ENCODE peak calls at places on chromosomes 6 and 20, in six cellular contexts. One of them, this sample, is unnamed.

GRCh38 chr6:39076993-39077535 is 28.5 kb downstream of the GLP1R start:
- DNase-seq in adrenal gland: no peak
- DNase-seq in esophagus squamous epithelium: no peak
- DNase-seq in heart left ventricle: no peak
- DNase-seq in right lobe of liver: no peak
- DNase-seq in IMR-90: no peak
- DNase-seq in this sample: no peak

GRCh38 chr6:36803482-36803881 is 35.8 kb downstream of the CPNE5 start:
- DNase-seq in adrenal gland: no peak
- DNase-seq in esophagus squamous epithelium: no peak
- DNase-seq in heart left ventricle: no peak
- DNase-seq in right lobe of liver: no peak
- DNase-seq in IMR-90: no peak
- DNase-seq in this sample: no peak

GRCh38 chr20:33837096-33837830 is 26.1 kb downstream of the CHMP4B start:
- DNase-seq in adrenal gland: no peak
- DNase-seq in esophagus squamous epithelium: no peak
- DNase-seq in heart left ventricle: no peak
- DNase-seq in right lobe of liver: no peak
- DNase-seq in IMR-90: no peak
- DNase-seq in this sample: no peak

GRCh38 chr6:133632206-133632605 is 256.7 kb upstream of the TCF21 start:
- DNase-seq in adrenal gland: no peak
- DNase-seq in esophagus squamous epithelium: no peak
- DNase-seq in heart left ventricle: no peak
- DNase-seq in right lobe of liver: no peak
- DNase-seq in IMR-90: peak
- DNase-seq in this sample: no peak

GRCh38 chr6:137699036-137699683 is 167.9 kb upstream of the TNFAIP3 start:
- DNase-seq in adrenal gland: no peak
- DNase-seq in esophagus squamous epithelium: no peak
- DNase-seq in heart left ventricle: no peak
- DNase-seq in right lobe of liver: no peak
- DNase-seq in IMR-90: peak
- DNase-seq in this sample: no peak

GRCh38 chr20:49979030-49979832 is 3.5 kb upstream of the SNAI1 start:
- DNase-seq in adrenal gland: no peak
- DNase-seq in esophagus squamous epithelium: no peak
- DNase-seq in heart left ventricle: peak
- DNase-seq in right lobe of liver: peak
- DNase-seq in IMR-90: no peak
- DNase-seq in this sample: peak

GRCh38 chr6:15331143-15331542 is 85.3 kb downstream of the JARID2 start:
- DNase-seq in adrenal gland: peak
- DNase-seq in esophagus squamous epithelium: no peak
- DNase-seq in heart left ventricle: no peak
- DNase-seq in right lobe of liver: no peak
- DNase-seq in IMR-90: no peak
- DNase-seq in this sample: no peak

GRCh38 chr6:22320750-22321149 is 23.9 kb upstream of the PRL start:
- DNase-seq in adrenal gland: no peak
- DNase-seq in esophagus squamous epithelium: no peak
- DNase-seq in heart left ventricle: no peak
- DNase-seq in right lobe of liver: no peak
- DNase-seq in IMR-90: peak
- DNase-seq in this sample: no peak

GRCh38 chr20:35318502-35319157 is 26.4 kb upstream of the FAM83C start:
- DNase-seq in adrenal gland: no peak
- DNase-seq in esophagus squamous epithelium: no peak
- DNase-seq in heart left ventricle: peak
- DNase-seq in right lobe of liver: peak
- DNase-seq in IMR-90: peak
- DNase-seq in this sample: no peak

GRCh38 chr6:18147160-18147559 is 7.7 kb downstream of the TPMT start:
- DNase-seq in adrenal gland: peak
- DNase-seq in esophagus squamous epithelium: no peak
- DNase-seq in heart left ventricle: no peak
- DNase-seq in right lobe of liver: no peak
- DNase-seq in IMR-90: peak
- DNase-seq in this sample: no peak

GRCh38 chr6:166313255-166314070 is 5.3 kb upstream of the PRR18 start:
- DNase-seq in adrenal gland: peak
- DNase-seq in esophagus squamous epithelium: no peak
- DNase-seq in heart left ventricle: no peak
- DNase-seq in right lobe of liver: peak
- DNase-seq in IMR-90: peak
- DNase-seq in this sample: no peak

GRCh38 chr6:146358341-146359046 is 185.1 kb upstream of the RAB32 start:
- DNase-seq in adrenal gland: no peak
- DNase-seq in esophagus squamous epithelium: no peak
- DNase-seq in heart left ventricle: no peak
- DNase-seq in right lobe of liver: no peak
- DNase-seq in IMR-90: no peak
- DNase-seq in this sample: no peak

GRCh38 chr20:59437601-59438031 is 137.2 kb downstream of the EDN3 start:
- DNase-seq in adrenal gland: no peak
- DNase-seq in esophagus squamous epithelium: no peak
- DNase-seq in heart left ventricle: no peak
- DNase-seq in right lobe of liver: no peak
- DNase-seq in IMR-90: no peak
- DNase-seq in this sample: no peak

GRCh38 chr20:59145926-59146800 is 17.5 kb upstream of the ZNF831 start:
- DNase-seq in adrenal gland: no peak
- DNase-seq in esophagus squamous epithelium: no peak
- DNase-seq in heart left ventricle: no peak
- DNase-seq in right lobe of liver: no peak
- DNase-seq in IMR-90: no peak
- DNase-seq in this sample: peak

GRCh38 chr6:44254957-44255808 is 2.1 kb downstream of the SLC35B2 start:
- DNase-seq in adrenal gland: peak
- DNase-seq in esophagus squamous epithelium: no peak
- DNase-seq in heart left ventricle: no peak
- DNase-seq in right lobe of liver: peak
- DNase-seq in IMR-90: no peak
- DNase-seq in this sample: peak

GRCh38 chr20:19249515-19249914 is 37.1 kb downstream of the SLC24A3 start:
- DNase-seq in adrenal gland: no peak
- DNase-seq in esophagus squamous epithelium: no peak
- DNase-seq in heart left ventricle: no peak
- DNase-seq in right lobe of liver: no peak
- DNase-seq in IMR-90: peak
- DNase-seq in this sample: no peak

GRCh38 chr6:3088446-3088845 is 20.2 kb downstream of the RIPK1 start:
- DNase-seq in adrenal gland: no peak
- DNase-seq in esophagus squamous epithelium: no peak
- DNase-seq in heart left ventricle: no peak
- DNase-seq in right lobe of liver: no peak
- DNase-seq in IMR-90: peak
- DNase-seq in this sample: no peak

GRCh38 chr6:128742900-128743299 is 140.0 kb upstream of the LAMA2 start:
- DNase-seq in adrenal gland: no peak
- DNase-seq in esophagus squamous epithelium: no peak
- DNase-seq in heart left ventricle: no peak
- DNase-seq in right lobe of liver: no peak
- DNase-seq in IMR-90: no peak
- DNase-seq in this sample: no peak

GRCh38 chr6:35725081-35725708 is 11.6 kb upstream of the ARMC12 start:
- DNase-seq in adrenal gland: no peak
- DNase-seq in esophagus squamous epithelium: no peak
- DNase-seq in heart left ventricle: no peak
- DNase-seq in right lobe of liver: no peak
- DNase-seq in IMR-90: no peak
- DNase-seq in this sample: peak

GRCh38 chr6:143504369-143504768 is 7.2 kb downstream of the FUCA2 start:
- DNase-seq in adrenal gland: no peak
- DNase-seq in esophagus squamous epithelium: no peak
- DNase-seq in heart left ventricle: no peak
- DNase-seq in right lobe of liver: no peak
- DNase-seq in IMR-90: peak
- DNase-seq in this sample: no peak

GRCh38 chr6:33413601-33414120 is 2.8 kb downstream of the PHF1 start:
- DNase-seq in adrenal gland: no peak
- DNase-seq in esophagus squamous epithelium: no peak
- DNase-seq in heart left ventricle: no peak
- DNase-seq in right lobe of liver: no peak
- DNase-seq in IMR-90: no peak
- DNase-seq in this sample: peak

GRCh38 chr6:14875678-14876063 is 370.2 kb upstream of the JARID2 start:
- DNase-seq in adrenal gland: no peak
- DNase-seq in esophagus squamous epithelium: no peak
- DNase-seq in heart left ventricle: no peak
- DNase-seq in right lobe of liver: no peak
- DNase-seq in IMR-90: no peak
- DNase-seq in this sample: no peak

GRCh38 chr6:30615958-30616810 is 859 bp downstream of the PPP1R10 start:
- DNase-seq in adrenal gland: no peak
- DNase-seq in esophagus squamous epithelium: no peak
- DNase-seq in heart left ventricle: no peak
- DNase-seq in right lobe of liver: no peak
- DNase-seq in IMR-90: no peak
- DNase-seq in this sample: no peak

GRCh38 chr20:49567421-49568256 is at the start of gene PTGIS:
- DNase-seq in adrenal gland: no peak
- DNase-seq in esophagus squamous epithelium: no peak
- DNase-seq in heart left ventricle: no peak
- DNase-seq in right lobe of liver: peak
- DNase-seq in IMR-90: no peak
- DNase-seq in this sample: no peak

DNA sequence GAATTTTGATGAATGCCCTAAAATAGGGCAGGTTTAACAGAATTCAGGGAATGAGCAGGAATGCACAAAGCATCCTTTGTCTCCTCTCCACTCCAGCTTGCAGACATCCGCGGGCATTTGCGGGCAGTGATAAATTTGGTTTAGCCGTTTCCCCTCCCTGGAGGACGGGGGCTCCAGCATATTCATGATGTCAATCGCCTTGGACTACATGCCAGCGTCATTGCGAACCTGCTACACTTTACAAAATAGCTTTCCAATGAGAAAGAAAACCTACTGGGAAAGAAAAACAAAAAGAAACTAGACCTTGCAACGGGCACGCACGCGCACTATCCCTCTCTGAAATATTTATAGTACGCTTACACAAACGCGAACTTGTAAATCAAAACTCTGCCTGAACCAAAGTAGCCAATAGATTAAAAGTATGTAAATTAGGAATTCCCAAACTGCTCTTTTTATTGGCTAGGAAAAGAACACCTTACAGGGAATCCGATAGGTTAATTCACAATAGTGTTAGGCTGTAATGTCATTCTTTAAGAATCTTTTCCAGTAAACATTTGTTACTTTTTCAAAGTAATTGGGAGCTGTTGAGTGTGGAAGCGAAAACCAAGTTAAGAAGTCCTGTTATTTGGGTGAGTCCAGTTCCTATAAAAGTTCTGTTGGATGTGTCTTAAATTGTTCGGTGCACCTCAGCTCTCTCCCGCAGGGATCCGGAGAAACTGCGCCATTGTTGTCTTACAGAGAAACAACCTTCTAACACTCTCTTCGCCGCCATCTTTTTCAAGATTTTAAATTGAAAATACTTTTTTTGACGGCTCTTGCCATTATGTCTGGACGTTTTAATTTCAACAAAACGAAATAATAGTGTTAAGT is 136.7 kb downstream of the HFE start:
- DNase-seq in adrenal gland: peak
- DNase-seq in esophagus squamous epithelium: no peak
- DNase-seq in heart left ventricle: peak
- DNase-seq in right lobe of liver: peak
- DNase-seq in IMR-90: peak
- DNase-seq in this sample: peak
- H3K27ac ChIP-seq in adrenal gland: peak
- H3K27ac ChIP-seq in esophagus squamous epithelium: peak
- H3K27ac ChIP-seq in heart left ventricle: peak
- H3K27ac ChIP-seq in right lobe of liver: peak
- H3K27ac ChIP-seq in IMR-90: peak
- H3K27ac ChIP-seq in this sample: peak

GRCh38 chr20:1328680-1329330 is at the start of gene SDCBP2:
- DNase-seq in adrenal gland: no peak
- DNase-seq in esophagus squamous epithelium: no peak
- DNase-seq in heart left ventricle: no peak
- DNase-seq in right lobe of liver: peak
- DNase-seq in IMR-90: no peak
- DNase-seq in this sample: peak
- TF ChIP-seq POLR2A in adrenal gland: no peak
- TF ChIP-seq POLR2A in esophagus squamous epithelium: peak
- TF ChIP-seq POLR2A in heart left ventricle: no peak
- TF ChIP-seq POLR2A in right lobe of liver: peak
- TF ChIP-seq POLR2A in IMR-90: no peak
- TF ChIP-seq POLR2A in this sample: no peak

DNA sequence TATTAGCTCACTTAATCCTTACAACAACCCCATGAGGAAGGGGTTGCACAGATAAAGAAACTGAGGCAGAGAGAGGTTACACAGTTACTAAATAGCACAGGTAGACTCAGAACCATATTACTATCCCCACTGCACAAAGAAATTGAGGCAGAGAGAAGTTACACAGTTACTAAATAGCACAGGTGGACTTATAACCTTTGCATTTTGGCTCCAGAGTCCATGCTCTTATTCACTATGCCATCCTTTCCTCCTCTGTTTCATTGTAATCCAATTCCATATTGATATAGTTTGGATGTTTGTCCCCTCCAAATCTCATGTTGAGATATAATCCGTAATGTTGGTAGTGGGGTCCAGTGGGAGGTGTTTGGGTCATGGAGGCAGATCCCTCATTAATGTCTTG is 3.5 kb downstream of the TDP2 start:
- DNase-seq in adrenal gland: no peak
- DNase-seq in esophagus squamous epithelium: no peak
- DNase-seq in heart left ventricle: no peak
- DNase-seq in right lobe of liver: no peak
- DNase-seq in IMR-90: no peak
- DNase-seq in this sample: no peak
- H3K27ac ChIP-seq in adrenal gland: no peak
- H3K27ac ChIP-seq in esophagus squamous epithelium: no peak
- H3K27ac ChIP-seq in heart left ventricle: no peak
- H3K27ac ChIP-seq in right lobe of liver: no peak
- H3K27ac ChIP-seq in IMR-90: no peak
- H3K27ac ChIP-seq in this sample: no peak

DNA sequence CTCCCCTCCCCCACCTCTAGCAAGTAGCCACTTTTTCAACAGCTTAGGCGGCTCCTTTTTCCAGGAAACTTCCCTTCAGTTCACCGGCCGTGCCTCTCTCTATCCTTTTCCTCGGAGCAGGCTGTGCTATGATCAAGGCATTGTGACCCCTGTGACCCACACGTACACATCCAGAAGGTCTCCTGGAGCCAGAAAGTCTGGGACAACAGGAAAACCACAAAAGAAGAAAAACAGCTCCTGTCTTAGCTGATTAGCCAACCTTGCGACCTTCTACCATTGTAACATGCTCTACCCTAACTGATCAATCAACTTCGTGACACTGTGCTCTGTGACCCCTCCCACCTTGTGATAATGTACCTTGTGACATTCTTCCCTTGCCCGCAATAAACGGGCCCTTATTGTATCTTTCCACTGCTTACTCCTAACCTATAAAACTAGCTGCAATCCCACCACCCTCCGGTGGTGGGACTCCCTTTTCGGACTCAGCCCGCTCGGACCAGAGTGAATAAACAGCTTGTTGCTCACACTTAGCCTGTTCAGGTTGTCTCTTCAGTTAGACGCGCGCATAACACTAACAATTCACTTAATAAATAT is 24.2 kb downstream of the ZNF311 start:
- DNase-seq in adrenal gland: peak
- DNase-seq in esophagus squamous epithelium: no peak
- DNase-seq in heart left ventricle: peak
- DNase-seq in right lobe of liver: peak
- DNase-seq in IMR-90: peak
- DNase-seq in this sample: peak
- TF ChIP-seq POLR2A in adrenal gland: no peak
- TF ChIP-seq POLR2A in esophagus squamous epithelium: no peak
- TF ChIP-seq POLR2A in heart left ventricle: no peak
- TF ChIP-seq POLR2A in right lobe of liver: no peak
- TF ChIP-seq POLR2A in IMR-90: no peak
- TF ChIP-seq POLR2A in this sample: no peak